ENCODE peak calls at places on chromosomes 1 and 21, in four cellular contexts. F, W, U and C are unnamed samples.

GRCh38 chr1:87134625-87135024 is 194.1 kb upstream of the LMO4 start:
- DNase-seq in W (no peak), U (no peak), F (no peak), C (no peak)

GRCh38 chr1:208809876-208810275 is 565.7 kb upstream of the PLXNA2 start:
- DNase-seq in U (peak; percentile 37), F (no peak), W (no peak), C (no peak)

GRCh38 chr21:37582613-37583012 is 216.0 kb downstream of the DYRK1A start:
- DNase-seq in W (peak; percentile 63), F (no peak), U (peak; percentile 49), C (peak; percentile 77)

GRCh38 chr1:91036894-91037829 is 15.3 kb upstream of the ZNF644 start:
- DNase-seq in W (no peak), U (peak; percentile 18), F (no peak), C (peak; percentile 10)

GRCh38 chr1:91736999-91737615 is 148.8 kb downstream of the TGFBR3 start:
- DNase-seq in U (no peak), W (no peak), F (no peak), C (peak; percentile 92)

GRCh38 chr1:184062640-184063280 is 11.2 kb downstream of the TSEN15 start:
- DNase-seq in W (no peak), F (no peak), U (no peak), C (peak; percentile 34)

GRCh38 chr1:165943198-165943597 is 115.8 kb downstream of the UCK2 start:
- DNase-seq in U (no peak), F (no peak), W (no peak), C (peak; percentile 11)

GRCh38 chr1:171999756-172000155 is 158.5 kb downstream of the DNM3 start:
- DNase-seq in F (no peak), W (no peak), U (no peak), C (no peak)

GRCh38 chr1:35573198-35573775 is at the start of gene TFAP2E:
- DNase-seq in F (no peak), W (no peak), U (no peak), C (peak; percentile 36)

GRCh38 chr21:26850116-26850643 is 5.0 kb upstream of the ADAMTS1 start:
- DNase-seq in W (peak; percentile 3), F (no peak), U (no peak), C (peak; percentile 73)

GRCh38 chr1:183198463-183198862 is 12.4 kb downstream of the LAMC2 start:
- DNase-seq in F (no peak), W (no peak), U (peak; percentile 18), C (peak; percentile 86)

GRCh38 chr1:160781914-160782689 is 13.9 kb upstream of the LY9 start:
- DNase-seq in U (no peak), F (no peak), W (no peak), C (no peak)

GRCh38 chr1:183030053-183030452 is 6.8 kb downstream of the LAMC1 start:
- DNase-seq in F (no peak), U (no peak), W (no peak), C (peak; percentile 90)

GRCh38 chr21:45981154-45981606 is 390 bp upstream of the COL6A1 start:
- DNase-seq in W (peak; percentile 64), F (peak; percentile 32), U (peak; percentile 75), C (peak; percentile 95)

GRCh38 chr1:19514391-19514831 is 29.1 kb upstream of the CAPZB start:
- DNase-seq in U (peak; percentile 39), W (no peak), F (no peak), C (peak; percentile 90)

GRCh38 chr1:28811369-28811765 is 603 bp upstream of the OPRD1 start:
- DNase-seq in W (no peak), F (no peak), U (no peak), C (no peak)

GRCh38 chr1:192952646-192953045 is 106.5 kb downstream of the UCHL5 start:
- DNase-seq in W (no peak), U (peak; percentile 22), F (no peak), C (peak; percentile 31)

GRCh38 chr1:25711555-25712298 is 88.3 kb upstream of the SELENON start:
- DNase-seq in U (no peak), F (no peak), W (no peak), C (peak; percentile 18)

GRCh38 chr1:12001249-12001917 is 17.9 kb upstream of the MIIP start:
- DNase-seq in F (no peak), W (peak; percentile 84), U (no peak), C (peak; percentile 76)

GRCh38 chr21:30193201-30193600 is 22.7 kb downstream of the CLDN8 start:
- DNase-seq in W (no peak), F (no peak), U (no peak), C (peak; percentile 33)

GRCh38 chr1:204941415-204942338 is 71.0 kb downstream of the NFASC start:
- DNase-seq in W (peak; percentile 63), U (peak; percentile 20), F (peak; percentile 8), C (peak; percentile 66)

GRCh38 chr1:51664412-51665240 is 47.7 kb downstream of the OSBPL9 start:
- DNase-seq in W (peak; percentile 65), F (no peak), U (no peak), C (peak; percentile 71)

GRCh38 chr1:4175566-4176405 is 275.7 kb upstream of the C1orf174 start:
- DNase-seq in U (no peak), W (no peak), F (no peak), C (no peak)

GRCh38 chr1:12369258-12369657 is 139.4 kb downstream of the VPS13D start:
- DNase-seq in F (no peak), U (no peak), W (no peak), C (no peak)

GRCh38 chr1:26126321-26127084 is 14.9 kb downstream of the PDIK1L start:
- DNase-seq in U (no peak), F (peak; percentile 18), W (peak; percentile 99), C (peak; percentile 60)

GRCh38 chr1:1281533-1282321 is 1.5 kb downstream of the SCNN1D start:
- DNase-seq in W (no peak), U (no peak), F (no peak), C (no peak)

GRCh38 chr1:240705584-240705983 is 93.6 kb upstream of the GREM2 start:
- DNase-seq in U (peak; percentile 72), W (no peak), F (no peak), C (peak; percentile 5)

GRCh38 chr1:97832490-97832889 is 88.3 kb downstream of the DPYD start:
- DNase-seq in F (no peak), U (peak; percentile 67), W (no peak), C (peak; percentile 76)

GRCh38 chr21:42819861-42820512 is 59.4 kb downstream of the WDR4 start:
- DNase-seq in F (no peak), W (no peak), U (no peak), C (no peak)

GRCh38 chr1:8889925-8890785 is 11.7 kb upstream of the ENO1 start:
- DNase-seq in W (no peak), F (no peak), U (peak; percentile 59), C (peak; percentile 98)

GRCh38 chr1:16208270-16208987 is 4.0 kb downstream of the ARHGEF19 start:
- DNase-seq in W (peak; percentile 58), U (no peak), F (no peak), C (peak; percentile 48)

GRCh38 chr1:48003741-48004503 is 6.7 kb upstream of the TRABD2B start:
- DNase-seq in F (no peak), U (no peak), W (no peak), C (no peak)

GRCh38 chr1:235105051-235106043 is 23.3 kb downstream of the TOMM20 start:
- DNase-seq in W (no peak), U (no peak), F (no peak), C (no peak)